ENCODE peak calls at places on chromosomes 5 and 9, in eight cellular contexts. A is activated CD4-positive, alpha-beta T cell treated with anti-CD3 and anti-CD28 coated beads, Interleukin-2, amount 50 U/mL, for 48 hours; E is smooth muscle cell of the brain vasculature; O is COR-L47; B is iPS DF 19.7; H is foreskin fibroblast; Q is central memory CD8-positive, alpha-beta T cell; D is AG09319. W is an unnamed sample.

GRCh38 chr9:19493174-19493811 is 84.5 kb downstream of the ACER2 start:
- DNase-seq in A (peak; percentile 55), E (peak; percentile 23), O (peak; percentile 90), B (no peak), H (peak; percentile 81), Q (no peak), D (peak; percentile 15), W (peak; percentile 90)

GRCh38 chr5:142032747-142033631 is 20.2 kb upstream of the GNPDA1 start:
- DNase-seq in A (no peak), E (no peak), O (no peak), B (no peak), H (peak; percentile 20), Q (no peak), D (no peak), W (no peak)

GRCh38 chr5:140258016-140258415 is 44.9 kb downstream of the PFDN1 start:
- DNase-seq in A (no peak), E (no peak), O (no peak), B (no peak), H (peak; percentile 79), Q (no peak), D (no peak), W (peak; percentile 26)

GRCh38 chr9:93309889-93310425 is 126.0 kb downstream of the WNK2 start:
- DNase-seq in A (no peak), E (no peak), O (no peak), B (no peak), H (no peak), Q (no peak), D (no peak), W (no peak)

GRCh38 chr5:154857534-154858250 is 735 bp upstream of the CNOT8 start:
- DNase-seq in A (peak; percentile 88), E (peak; percentile 94), O (peak; percentile 98), B (peak; percentile 83), H (peak; percentile 99), Q (peak; percentile 84), D (peak; percentile 93), W (peak; percentile 95)

GRCh38 chr5:172820046-172820767 is 13.8 kb upstream of the ERGIC1 start:
- DNase-seq in A (peak; percentile 60), E (no peak), O (no peak), B (no peak), H (no peak), Q (no peak), D (no peak), W (no peak)

GRCh38 chr9:137913771-137914767 is 36.5 kb downstream of the CACNA1B start:
- DNase-seq in A (no peak), E (no peak), O (no peak), B (no peak), H (no peak), Q (no peak), D (no peak), W (no peak)

GRCh38 chr9:79011461-79011860 is 560.3 kb upstream of the TLE4 start:
- DNase-seq in A (no peak), E (no peak), O (no peak), B (no peak), H (no peak), Q (no peak), D (no peak), W (no peak)

GRCh38 chr5:66356011-66356565 is 212.0 kb downstream of the SREK1 start:
- DNase-seq in A (no peak), E (no peak), O (no peak), B (no peak), H (peak; percentile 29), Q (no peak), D (no peak), W (peak; percentile 12)

GRCh38 chr5:146025108-146025507 is 80.3 kb downstream of the PLAC8L1 start:
- DNase-seq in A (no peak), E (no peak), O (no peak), B (no peak), H (no peak), Q (no peak), D (no peak), W (no peak)

GRCh38 chr9:117394655-117395054 is 20.2 kb downstream of the ASTN2 start:
- DNase-seq in A (no peak), E (no peak), O (no peak), B (no peak), H (no peak), Q (no peak), D (no peak), W (no peak)

GRCh38 chr9:5493597-5494511 is 16.5 kb upstream of the PDCD1LG2 start:
- DNase-seq in A (peak; percentile 59), E (no peak), O (no peak), B (no peak), H (peak; percentile 92), Q (no peak), D (no peak), W (peak; percentile 87)

GRCh38 chr5:160918386-160918785 is 66.4 kb upstream of the ATP10B start:
- DNase-seq in A (no peak), E (no peak), O (no peak), B (no peak), H (no peak), Q (no peak), D (no peak), W (no peak)

GRCh38 chr9:134670851-134671281 is 29.3 kb downstream of the COL5A1 start:
- DNase-seq in A (no peak), E (no peak), O (no peak), B (no peak), H (no peak), Q (no peak), D (no peak), W (no peak)

GRCh38 chr5:107388111-107388861 is 282.5 kb downstream of the EFNA5 start:
- DNase-seq in A (no peak), E (no peak), O (no peak), B (no peak), H (peak; percentile 91), Q (no peak), D (peak; percentile 91), W (peak; percentile 81)

GRCh38 chr9:38059233-38059936 is 9.6 kb downstream of the SHB start:
- DNase-seq in A (no peak), E (no peak), O (no peak), B (no peak), H (no peak), Q (no peak), D (no peak), W (no peak)

W was measured in stromal cell of bone marrow.